ENCODE peak calls at places on chromosomes 13 and 19, in four cellular contexts. B, Q, F and V are unnamed samples.

GRCh38 chr19:46624958-46625661 is at the start of gene PTGIR:
- DNase-seq in B (peak), Q (no peak), F (peak), V (no peak)

GRCh38 chr13:46311217-46311616 is 75.8 kb downstream of the RUBCNL start:
- DNase-seq in B (no peak), Q (no peak), F (no peak), V (no peak)

GRCh38 chr13:41597348-41598041 is 140.1 kb downstream of the RGCC start:
- DNase-seq in B (no peak), Q (no peak), F (no peak), V (no peak)

GRCh38 chr19:29564574-29565005 is 38.8 kb downstream of the VSTM2B start:
- DNase-seq in B (no peak), Q (no peak), F (no peak), V (no peak)

GRCh38 chr13:94291631-94292322 is 187.7 kb downstream of the DCT start:
- DNase-seq in B (no peak), Q (peak), F (no peak), V (no peak)

GRCh38 chr13:113291129-113291528 is 5.9 kb upstream of the LAMP1 start:
- DNase-seq in B (no peak), Q (no peak), F (no peak), V (no peak)

GRCh38 chr19:22797040-22797439 is 13.1 kb upstream of the ZNF99 start:
- DNase-seq in B (no peak), Q (no peak), F (no peak), V (no peak)

GRCh38 chr13:90105276-90105675 is 1242.2 kb upstream of the MIR17HG start:
- DNase-seq in B (no peak), Q (no peak), F (no peak), V (no peak)

GRCh38 chr13:91482427-91482826 is 84.0 kb downstream of the GPC5 start:
- DNase-seq in B (peak), Q (no peak), F (no peak), V (no peak)

GRCh38 chr19:45256836-45257235 is 5.8 kb downstream of the MARK4 start:
- DNase-seq in B (no peak), Q (no peak), F (no peak), V (no peak)

GRCh38 chr19:45251452-45252354 is 632 bp downstream of the MARK4 start:
- DNase-seq in B (peak), Q (no peak), F (peak), V (peak)

GRCh38 chr19:45255611-45256157 is 4.6 kb downstream of the MARK4 start:
- DNase-seq in B (no peak), Q (no peak), F (no peak), V (no peak)

GRCh38 chr19:45253396-45254027 is 2.4 kb downstream of the MARK4 start:
- DNase-seq in B (no peak), Q (no peak), F (no peak), V (no peak)

GRCh38 chr19:45254044-45254531 is 3.0 kb downstream of the MARK4 start:
- DNase-seq in B (peak), Q (no peak), F (peak), V (peak)
- TF ChIP-seq FOXJ3 in B (no peak), Q (no peak), F (no peak), V (no peak)

DNA sequence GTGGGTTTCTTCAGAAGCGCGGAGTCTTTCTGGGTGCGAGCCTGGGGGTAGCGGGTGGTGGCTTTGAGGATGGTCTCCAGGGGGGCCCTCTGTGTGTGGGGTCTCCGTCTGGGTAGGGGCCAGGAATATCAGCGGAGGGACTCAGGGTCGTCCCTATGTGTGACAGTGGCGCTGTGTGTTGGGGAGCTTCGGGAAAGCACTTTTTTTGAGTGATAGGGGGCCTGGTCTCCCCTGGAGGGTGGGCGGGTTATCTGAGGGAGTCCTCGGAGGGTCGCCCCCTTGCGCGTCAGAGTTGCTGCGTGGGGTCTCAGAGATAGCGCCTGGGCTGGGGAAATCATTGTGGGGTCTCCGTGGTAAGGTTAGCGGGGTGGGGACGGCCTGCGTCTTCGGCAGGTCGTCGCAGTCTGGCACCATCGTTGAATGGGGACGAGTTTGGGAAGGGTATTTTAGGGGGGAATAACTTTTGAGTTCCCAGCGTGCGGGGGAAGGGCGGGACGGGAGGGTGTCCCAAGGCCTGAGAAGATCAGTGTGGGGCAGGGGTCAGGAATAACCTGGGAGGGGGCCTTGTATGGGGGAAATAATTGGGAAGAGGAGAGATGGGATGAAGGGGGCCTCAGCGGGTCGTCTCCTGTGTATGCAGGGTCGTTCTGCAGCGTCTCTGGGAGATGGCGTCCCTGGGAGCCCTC is 851 bp downstream of the IER2 start:
- DNase-seq in B (no peak), Q (no peak), F (peak), V (no peak)
- TF ChIP-seq FOXJ3 in B (no peak), Q (no peak), F (no peak), V (no peak)

DNA sequence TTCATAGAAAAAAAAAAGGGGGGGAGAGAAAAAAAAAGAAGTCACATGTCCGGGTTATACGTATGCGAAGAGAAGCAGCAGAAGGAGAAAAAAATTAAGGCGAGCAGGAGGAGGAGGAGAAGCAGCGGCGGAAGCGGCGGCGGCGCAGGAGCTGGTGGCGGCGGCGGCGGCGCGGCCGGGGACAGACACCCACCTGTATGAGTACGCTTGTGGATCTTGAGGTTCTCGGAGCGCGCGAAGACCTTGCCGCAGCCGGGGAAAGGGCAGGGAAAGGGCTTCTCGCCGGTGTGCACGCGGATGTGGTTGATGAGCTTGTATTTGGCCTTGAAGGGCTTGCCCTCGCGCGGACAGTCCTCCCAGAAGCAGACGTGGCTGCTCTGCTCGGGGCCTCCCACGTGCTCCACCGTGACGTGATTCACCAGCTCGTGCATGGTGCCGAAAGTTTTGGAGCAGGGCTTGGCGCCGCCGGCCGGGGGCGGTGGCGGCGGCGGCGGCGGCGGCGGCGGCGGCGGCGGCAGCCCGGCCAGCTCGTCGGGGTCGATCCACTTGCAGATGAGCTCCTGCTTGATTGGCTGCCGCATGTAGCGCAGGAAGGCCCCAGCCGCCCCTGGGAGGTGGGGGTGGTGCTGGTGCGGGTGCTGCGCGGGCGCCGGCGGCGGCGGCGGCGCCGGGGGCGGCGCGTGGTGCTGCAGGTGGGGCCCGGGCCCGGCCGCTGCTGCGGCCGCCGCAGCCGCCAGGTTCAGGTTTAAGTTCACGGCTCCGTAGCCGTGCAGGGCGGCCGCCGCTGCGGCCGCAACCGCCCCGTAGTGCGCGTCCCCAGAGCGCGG is 1.4 kb downstream of the ZIC5 start:
- DNase-seq in B (no peak), Q (peak), F (peak), V (peak)
- TF ChIP-seq FOXJ3 in B (no peak), Q (no peak), F (no peak), V (no peak)

DNA sequence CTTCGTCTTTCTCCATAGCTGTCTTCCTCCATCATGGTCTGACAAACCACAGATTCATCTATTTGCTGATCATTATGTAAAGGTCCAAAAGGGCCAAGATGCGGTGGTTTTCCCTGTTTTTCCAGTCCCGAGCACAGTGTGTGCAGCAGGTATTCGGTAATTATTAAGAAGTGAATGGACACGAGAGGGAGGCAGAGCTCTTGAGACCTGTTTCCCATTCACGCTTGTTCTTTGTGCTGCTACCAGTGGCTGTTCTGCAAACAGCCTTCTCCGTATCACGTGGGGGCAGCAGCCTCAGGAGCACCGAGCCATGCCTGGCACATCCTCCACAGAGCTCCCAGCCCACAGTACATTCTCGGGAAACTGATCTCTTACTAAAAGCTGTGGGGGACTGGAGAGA is 50.3 kb downstream of the CCDC70 start:
- DNase-seq in B (no peak), Q (no peak), F (no peak), V (no peak)
- TF ChIP-seq FOXJ3 in B (no peak), Q (no peak), F (no peak), V (no peak)

GRCh38 chr19:2324220-2324948 is 4.0 kb downstream of the LSM7 start:
- DNase-seq in B (no peak), Q (no peak), F (no peak), V (no peak)
- TF ChIP-seq FOXJ3 in B (no peak), Q (no peak), F (no peak), V (no peak)

GRCh38 chr13:106446011-106446410 is 89.5 kb downstream of the EFNB2 start:
- DNase-seq in B (no peak), Q (no peak), F (no peak), V (no peak)

GRCh38 chr13:106440846-106441245 is 94.6 kb downstream of the EFNB2 start:
- DNase-seq in B (no peak), Q (no peak), F (no peak), V (no peak)

GRCh38 chr13:106449096-106449495 is 86.4 kb downstream of the EFNB2 start:
- DNase-seq in B (no peak), Q (no peak), F (no peak), V (no peak)

GRCh38 chr13:106443625-106444024 is 91.8 kb downstream of the EFNB2 start:
- DNase-seq in B (no peak), Q (no peak), F (no peak), V (no peak)
- TF ChIP-seq FOXJ3 in B (no peak), Q (no peak), F (no peak), V (no peak)

GRCh38 chr19:4012975-4013634 is 5.6 kb downstream of the PIAS4 start:
- DNase-seq in B (peak), Q (no peak), F (no peak), V (no peak)

GRCh38 chr19:4016486-4016885 is 8.9 kb downstream of the PIAS4 start:
- DNase-seq in B (no peak), Q (no peak), F (no peak), V (no peak)

GRCh38 chr19:4015705-4016402 is 8.3 kb downstream of the PIAS4 start:
- DNase-seq in B (peak), Q (no peak), F (no peak), V (no peak)

GRCh38 chr19:4013886-4014540 is 6.5 kb downstream of the PIAS4 start:
- DNase-seq in B (peak), Q (no peak), F (no peak), V (no peak)

GRCh38 chr19:4014541-4015491 is 7.3 kb downstream of the PIAS4 start:
- DNase-seq in B (peak), Q (no peak), F (peak), V (peak)
- TF ChIP-seq FOXJ3 in B (no peak), Q (no peak), F (no peak), V (no peak)

GRCh38 chr19:33675501-33676124 is 53.9 kb downstream of the CHST8 start:
- DNase-seq in B (no peak), Q (no peak), F (no peak), V (no peak)

GRCh38 chr19:33673258-33673875 is 51.6 kb downstream of the CHST8 start:
- DNase-seq in B (no peak), Q (no peak), F (no peak), V (no peak)

GRCh38 chr19:33674575-33675367 is 53.0 kb downstream of the CHST8 start:
- DNase-seq in B (peak), Q (no peak), F (no peak), V (no peak)

GRCh38 chr19:33671211-33671610 is 49.5 kb downstream of the CHST8 start:
- DNase-seq in B (no peak), Q (no peak), F (no peak), V (no peak)

DNA sequence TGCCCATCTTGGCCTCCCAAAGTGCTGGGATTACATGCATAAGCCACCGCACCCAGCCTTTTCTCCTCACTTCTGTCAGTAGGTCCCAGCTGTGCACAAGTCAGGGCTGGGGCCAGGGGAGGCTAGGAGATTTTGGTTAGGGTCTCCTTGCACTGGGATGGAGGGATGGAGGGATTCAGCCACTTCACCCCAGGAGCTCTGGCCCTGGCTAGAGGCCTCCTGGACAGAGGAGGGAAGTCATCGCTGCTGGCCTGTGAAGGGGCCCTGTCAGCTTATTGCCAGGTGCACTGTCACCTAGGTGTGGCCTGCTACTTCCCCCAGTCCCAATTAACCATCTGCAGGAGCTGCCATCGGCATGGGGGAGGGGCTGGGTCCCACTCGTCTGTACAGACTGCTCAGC is 52.2 kb downstream of the CHST8 start:
- DNase-seq in B (peak), Q (no peak), F (no peak), V (no peak)
- TF ChIP-seq FOXJ3 in B (no peak), Q (no peak), F (no peak), V (no peak)

DNA sequence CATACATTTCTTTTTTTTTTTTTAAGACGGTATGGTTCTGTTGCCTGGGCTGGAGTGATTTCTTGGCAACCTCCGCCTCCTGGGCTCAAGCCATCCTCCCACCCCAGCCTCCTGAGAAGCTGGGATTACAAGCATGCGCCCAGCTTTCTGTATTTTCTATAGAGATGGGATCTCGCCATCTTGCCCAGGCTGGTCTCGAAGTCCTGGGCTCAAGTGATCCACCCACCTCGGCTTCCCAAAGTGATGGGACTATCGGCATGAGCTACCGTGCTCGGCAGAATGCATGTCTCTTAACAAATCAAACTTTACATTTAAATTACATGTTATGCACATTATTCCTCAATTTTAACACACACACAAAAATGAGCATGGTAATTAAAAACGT is 1.2 kb downstream of the NDUFA13 start:
- DNase-seq in B (no peak), Q (no peak), F (no peak), V (no peak)
- TF ChIP-seq FOXJ3 in B (no peak), Q (no peak), F (no peak), V (no peak)